ENCODE peak calls at places on chromosome 10, in nine cellular contexts. One of them, this sample, is unnamed.

GRCh38 chr10:113438660-113439059 is 114.2 kb upstream of the HABP2 start:
- DNase-seq in neural progenitor cell: no peak
- DNase-seq in GM12865: no peak
- DNase-seq in colonic mucosa: no peak
- DNase-seq in transverse colon: no peak
- DNase-seq in fibroblast of the aortic adventitia: peak
- DNase-seq in Calu3: no peak
- DNase-seq in astrocyte of the spinal cord: no peak
- DNase-seq in progenitor cell of endocrine pancreas: no peak
- DNase-seq in this sample: no peak

GRCh38 chr10:67612577-67613537 is 83.1 kb downstream of the CTNNA3 start:
- DNase-seq in fibroblast of the aortic adventitia: no peak
- DNase-seq in transverse colon: no peak
- DNase-seq in neural progenitor cell: no peak
- DNase-seq in Calu3: no peak
- DNase-seq in colonic mucosa: no peak
- DNase-seq in astrocyte of the spinal cord: peak
- DNase-seq in progenitor cell of endocrine pancreas: no peak
- DNase-seq in GM12865: peak
- DNase-seq in this sample: no peak

GRCh38 chr10:119872860-119873671 is 423 bp upstream of the MCMBP start:
- DNase-seq in progenitor cell of endocrine pancreas: peak
- DNase-seq in transverse colon: peak
- DNase-seq in fibroblast of the aortic adventitia: peak
- DNase-seq in neural progenitor cell: peak
- DNase-seq in astrocyte of the spinal cord: peak
- DNase-seq in GM12865: peak
- DNase-seq in colonic mucosa: peak
- DNase-seq in Calu3: peak
- DNase-seq in this sample: peak

GRCh38 chr10:118963963-118964362 is 65.6 kb upstream of the NANOS1 start:
- DNase-seq in neural progenitor cell: no peak
- DNase-seq in Calu3: no peak
- DNase-seq in transverse colon: no peak
- DNase-seq in colonic mucosa: no peak
- DNase-seq in fibroblast of the aortic adventitia: no peak
- DNase-seq in astrocyte of the spinal cord: no peak
- DNase-seq in GM12865: no peak
- DNase-seq in progenitor cell of endocrine pancreas: no peak
- DNase-seq in this sample: peak

GRCh38 chr10:104080762-104081161 is 4.9 kb downstream of the COL17A1 start:
- DNase-seq in GM12865: peak
- DNase-seq in transverse colon: peak
- DNase-seq in progenitor cell of endocrine pancreas: no peak
- DNase-seq in colonic mucosa: no peak
- DNase-seq in neural progenitor cell: peak
- DNase-seq in fibroblast of the aortic adventitia: peak
- DNase-seq in Calu3: no peak
- DNase-seq in astrocyte of the spinal cord: no peak
- DNase-seq in this sample: no peak

GRCh38 chr10:44689368-44689767 is 221.8 kb upstream of the TMEM72 start:
- DNase-seq in transverse colon: no peak
- DNase-seq in neural progenitor cell: peak
- DNase-seq in fibroblast of the aortic adventitia: peak
- DNase-seq in astrocyte of the spinal cord: no peak
- DNase-seq in colonic mucosa: no peak
- DNase-seq in Calu3: no peak
- DNase-seq in GM12865: no peak
- DNase-seq in progenitor cell of endocrine pancreas: no peak
- DNase-seq in this sample: peak

GRCh38 chr10:68156373-68157185 is 47.3 kb downstream of the MYPN start:
- DNase-seq in fibroblast of the aortic adventitia: peak
- DNase-seq in transverse colon: peak
- DNase-seq in colonic mucosa: peak
- DNase-seq in astrocyte of the spinal cord: peak
- DNase-seq in neural progenitor cell: peak
- DNase-seq in GM12865: peak
- DNase-seq in progenitor cell of endocrine pancreas: no peak
- DNase-seq in Calu3: peak
- DNase-seq in this sample: peak

GRCh38 chr10:35533565-35533964 is 71.6 kb upstream of the GJD4 start:
- DNase-seq in transverse colon: no peak
- DNase-seq in fibroblast of the aortic adventitia: no peak
- DNase-seq in GM12865: no peak
- DNase-seq in neural progenitor cell: no peak
- DNase-seq in progenitor cell of endocrine pancreas: no peak
- DNase-seq in colonic mucosa: no peak
- DNase-seq in Calu3: no peak
- DNase-seq in astrocyte of the spinal cord: peak
- DNase-seq in this sample: no peak

GRCh38 chr10:14971867-14972448 is 12.8 kb downstream of the MEIG1 start:
- DNase-seq in GM12865: peak
- DNase-seq in fibroblast of the aortic adventitia: peak
- DNase-seq in astrocyte of the spinal cord: peak
- DNase-seq in colonic mucosa: no peak
- DNase-seq in transverse colon: peak
- DNase-seq in neural progenitor cell: peak
- DNase-seq in progenitor cell of endocrine pancreas: no peak
- DNase-seq in Calu3: peak
- DNase-seq in this sample: peak

GRCh38 chr10:68560916-68561691 is 967 bp downstream of the TET1 start:
- DNase-seq in fibroblast of the aortic adventitia: peak
- DNase-seq in astrocyte of the spinal cord: peak
- DNase-seq in Calu3: no peak
- DNase-seq in GM12865: no peak
- DNase-seq in colonic mucosa: no peak
- DNase-seq in transverse colon: peak
- DNase-seq in progenitor cell of endocrine pancreas: peak
- DNase-seq in neural progenitor cell: peak
- DNase-seq in this sample: peak

GRCh38 chr10:18079665-18080295 is 60.4 kb upstream of the CACNB2 start:
- DNase-seq in GM12865: no peak
- DNase-seq in transverse colon: no peak
- DNase-seq in Calu3: no peak
- DNase-seq in astrocyte of the spinal cord: no peak
- DNase-seq in colonic mucosa: no peak
- DNase-seq in progenitor cell of endocrine pancreas: no peak
- DNase-seq in neural progenitor cell: no peak
- DNase-seq in fibroblast of the aortic adventitia: peak
- DNase-seq in this sample: no peak

DNA sequence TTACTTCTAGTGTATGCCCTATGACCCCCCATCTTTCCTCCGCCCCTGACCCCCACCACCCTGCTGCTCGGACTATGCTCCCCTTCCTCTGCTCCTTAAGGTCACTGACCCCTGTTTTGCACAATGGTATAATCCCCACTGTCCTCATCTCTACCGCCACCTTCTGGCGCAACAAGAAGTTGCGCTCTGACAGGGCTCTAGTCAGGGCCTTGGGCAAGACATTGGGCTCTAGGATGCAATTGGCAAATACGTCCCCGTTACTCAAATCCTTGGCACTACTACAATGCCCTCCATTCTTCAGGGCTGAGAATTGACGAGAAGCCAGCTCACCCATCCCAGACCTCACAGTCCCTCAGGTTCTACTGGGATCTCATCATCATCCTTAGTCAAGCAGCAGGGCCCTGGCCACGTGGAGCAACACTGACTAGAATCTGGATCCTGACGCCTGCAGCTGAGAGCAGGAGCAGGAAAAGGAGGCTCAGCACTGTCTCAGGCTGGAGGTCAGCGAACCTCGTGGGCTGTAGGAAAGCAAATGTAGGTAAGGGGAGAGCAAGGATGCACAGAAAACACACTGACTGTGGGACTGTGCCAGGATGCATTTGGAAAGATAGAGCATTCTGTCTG is 10.6 kb downstream of the LRIT2 start:
- DNase-seq in Calu3: no peak
- DNase-seq in GM12865: peak
- DNase-seq in fibroblast of the aortic adventitia: no peak
- DNase-seq in astrocyte of the spinal cord: no peak
- DNase-seq in progenitor cell of endocrine pancreas: no peak
- DNase-seq in transverse colon: peak
- DNase-seq in neural progenitor cell: peak
- DNase-seq in colonic mucosa: peak
- DNase-seq in this sample: peak
- TF ChIP-seq CTCF in Calu3: no peak
- TF ChIP-seq CTCF in GM12865: peak
- TF ChIP-seq CTCF in fibroblast of the aortic adventitia: peak
- TF ChIP-seq CTCF in astrocyte of the spinal cord: peak
- TF ChIP-seq CTCF in progenitor cell of endocrine pancreas: peak
- TF ChIP-seq CTCF in transverse colon: peak
- TF ChIP-seq CTCF in neural progenitor cell: peak
- TF ChIP-seq CTCF in colonic mucosa: no peak
- TF ChIP-seq CTCF in this sample: peak

DNA sequence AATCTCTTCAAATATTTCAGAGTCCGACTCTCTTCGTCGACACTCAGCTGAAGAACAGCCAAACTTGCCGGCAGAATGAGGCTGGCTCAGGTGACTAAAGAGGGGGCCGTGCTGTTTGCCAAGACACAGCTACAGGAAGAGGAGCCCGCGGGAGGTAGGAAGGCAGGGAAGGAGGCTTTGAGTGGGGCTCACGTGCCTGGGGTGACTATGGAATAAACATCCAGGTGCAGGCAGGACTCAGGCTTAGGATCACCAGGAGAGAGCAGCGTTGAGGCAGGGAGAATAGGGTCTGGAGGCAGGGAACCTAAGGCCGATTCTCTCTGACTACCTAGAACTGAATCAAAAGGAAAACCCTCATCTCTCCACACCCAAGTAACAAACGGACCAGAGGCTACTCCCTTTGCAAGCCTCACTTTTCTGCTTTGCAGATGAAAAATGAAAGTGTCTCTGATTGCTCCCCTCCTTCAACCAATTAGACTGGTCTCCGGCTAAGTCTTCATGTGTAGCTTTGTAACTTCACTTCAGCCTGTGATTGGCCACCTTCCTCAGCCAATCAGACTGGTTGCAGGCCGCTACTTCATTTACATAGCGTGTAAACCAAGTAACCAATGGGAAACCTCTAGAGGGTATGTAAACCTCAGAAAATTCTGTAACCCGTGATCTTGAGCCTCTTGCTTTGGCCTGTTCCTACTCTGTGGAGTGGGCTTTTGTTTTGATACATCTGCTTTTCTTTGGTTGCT is 19.7 kb upstream of the BNIP3 start:
- DNase-seq in colonic mucosa: no peak
- DNase-seq in neural progenitor cell: no peak
- DNase-seq in astrocyte of the spinal cord: peak
- DNase-seq in progenitor cell of endocrine pancreas: no peak
- DNase-seq in Calu3: peak
- DNase-seq in fibroblast of the aortic adventitia: peak
- DNase-seq in GM12865: peak
- DNase-seq in transverse colon: no peak
- DNase-seq in this sample: peak
- TF ChIP-seq CTCF in colonic mucosa: no peak
- TF ChIP-seq CTCF in neural progenitor cell: peak
- TF ChIP-seq CTCF in astrocyte of the spinal cord: no peak
- TF ChIP-seq CTCF in progenitor cell of endocrine pancreas: no peak
- TF ChIP-seq CTCF in Calu3: no peak
- TF ChIP-seq CTCF in fibroblast of the aortic adventitia: no peak
- TF ChIP-seq CTCF in GM12865: no peak
- TF ChIP-seq CTCF in transverse colon: no peak
- TF ChIP-seq CTCF in this sample: peak

GRCh38 chr10:24552346-24553016 is 171.2 kb downstream of the ARHGAP21 start:
- DNase-seq in astrocyte of the spinal cord: no peak
- DNase-seq in progenitor cell of endocrine pancreas: peak
- DNase-seq in GM12865: peak
- DNase-seq in transverse colon: peak
- DNase-seq in neural progenitor cell: peak
- DNase-seq in Calu3: peak
- DNase-seq in colonic mucosa: peak
- DNase-seq in fibroblast of the aortic adventitia: no peak
- DNase-seq in this sample: peak
- TF ChIP-seq CTCF in astrocyte of the spinal cord: peak
- TF ChIP-seq CTCF in progenitor cell of endocrine pancreas: peak
- TF ChIP-seq CTCF in GM12865: peak
- TF ChIP-seq CTCF in transverse colon: peak
- TF ChIP-seq CTCF in neural progenitor cell: peak
- TF ChIP-seq CTCF in Calu3: peak
- TF ChIP-seq CTCF in colonic mucosa: peak
- TF ChIP-seq CTCF in fibroblast of the aortic adventitia: peak
- TF ChIP-seq CTCF in this sample: peak

GRCh38 chr10:48505394-48506112 is 99.3 kb downstream of the ARHGAP22 start:
- DNase-seq in astrocyte of the spinal cord: no peak
- DNase-seq in neural progenitor cell: no peak
- DNase-seq in Calu3: peak
- DNase-seq in progenitor cell of endocrine pancreas: no peak
- DNase-seq in transverse colon: no peak
- DNase-seq in GM12865: no peak
- DNase-seq in colonic mucosa: peak
- DNase-seq in fibroblast of the aortic adventitia: no peak
- DNase-seq in this sample: peak

GRCh38 chr10:48504141-48504885 is 100.6 kb downstream of the ARHGAP22 start:
- DNase-seq in GM12865: no peak
- DNase-seq in progenitor cell of endocrine pancreas: no peak
- DNase-seq in Calu3: no peak
- DNase-seq in transverse colon: no peak
- DNase-seq in astrocyte of the spinal cord: no peak
- DNase-seq in fibroblast of the aortic adventitia: no peak
- DNase-seq in colonic mucosa: peak
- DNase-seq in neural progenitor cell: no peak
- DNase-seq in this sample: peak

GRCh38 chr10:48507933-48508830 is 96.7 kb downstream of the ARHGAP22 start:
- DNase-seq in fibroblast of the aortic adventitia: peak
- DNase-seq in neural progenitor cell: no peak
- DNase-seq in astrocyte of the spinal cord: no peak
- DNase-seq in progenitor cell of endocrine pancreas: no peak
- DNase-seq in GM12865: no peak
- DNase-seq in transverse colon: no peak
- DNase-seq in Calu3: no peak
- DNase-seq in colonic mucosa: peak
- DNase-seq in this sample: peak

GRCh38 chr10:48507494-48507893 is 97.4 kb downstream of the ARHGAP22 start:
- DNase-seq in fibroblast of the aortic adventitia: no peak
- DNase-seq in colonic mucosa: peak
- DNase-seq in progenitor cell of endocrine pancreas: no peak
- DNase-seq in Calu3: no peak
- DNase-seq in transverse colon: no peak
- DNase-seq in astrocyte of the spinal cord: no peak
- DNase-seq in neural progenitor cell: no peak
- DNase-seq in GM12865: no peak
- DNase-seq in this sample: no peak

DNA sequence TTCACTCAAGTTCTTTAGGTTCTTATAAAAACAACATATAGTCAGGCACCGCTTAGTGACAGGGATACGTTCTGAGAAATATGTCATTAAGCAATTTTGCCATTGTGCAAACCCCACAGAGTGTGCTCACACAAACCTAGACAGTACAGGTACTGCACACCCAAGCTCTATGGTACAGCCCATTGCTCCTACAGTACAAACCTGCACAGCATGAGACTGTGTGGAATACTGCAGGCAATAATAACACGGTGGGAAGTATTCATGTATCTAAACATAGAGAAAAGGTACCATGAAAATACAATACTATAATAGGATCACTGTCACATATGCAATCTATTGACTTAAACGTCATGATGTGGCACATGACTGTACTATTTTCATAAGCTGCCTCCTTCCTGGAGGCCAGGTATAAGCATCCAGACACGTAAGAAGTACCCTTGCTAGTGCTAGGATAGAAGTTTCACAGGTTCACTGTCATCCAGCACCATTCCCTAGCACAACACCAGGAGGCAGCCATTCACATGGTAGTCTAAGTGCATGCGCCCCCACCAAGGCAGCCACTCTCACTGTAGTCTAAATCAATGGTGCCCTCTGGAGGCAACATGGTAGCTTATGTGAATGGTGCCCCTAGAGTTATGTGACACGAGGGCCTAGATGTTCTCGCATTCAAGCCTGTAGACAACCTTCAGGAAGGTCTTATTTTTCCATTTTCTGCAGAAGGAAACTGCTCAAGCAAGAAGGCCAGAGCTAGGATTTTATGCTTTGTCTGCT is 98.5 kb downstream of the ARHGAP22 start:
- DNase-seq in colonic mucosa: peak
- DNase-seq in astrocyte of the spinal cord: peak
- DNase-seq in progenitor cell of endocrine pancreas: no peak
- DNase-seq in Calu3: peak
- DNase-seq in fibroblast of the aortic adventitia: peak
- DNase-seq in transverse colon: no peak
- DNase-seq in GM12865: peak
- DNase-seq in neural progenitor cell: no peak
- DNase-seq in this sample: peak
- TF ChIP-seq CTCF in colonic mucosa: no peak
- TF ChIP-seq CTCF in astrocyte of the spinal cord: peak
- TF ChIP-seq CTCF in progenitor cell of endocrine pancreas: peak
- TF ChIP-seq CTCF in Calu3: peak
- TF ChIP-seq CTCF in fibroblast of the aortic adventitia: peak
- TF ChIP-seq CTCF in transverse colon: no peak
- TF ChIP-seq CTCF in GM12865: peak
- TF ChIP-seq CTCF in neural progenitor cell: no peak
- TF ChIP-seq CTCF in this sample: peak